ENCODE peak calls at places on chromosomes 4 and X, in five cellular contexts. One of them, this sample, is unnamed.

GRCh38 chr4:186081202-186081807 is 12.3 kb downstream of the TLR3 start:
- DNase-seq in MM.1S: no peak
- DNase-seq in upper lobe of right lung: no peak
- DNase-seq in colonic mucosa: no peak
- DNase-seq in AG04449: no peak
- DNase-seq in this sample: no peak

GRCh38 chr4:188437535-188437934 is 298.3 kb downstream of the TRIML1 start:
- DNase-seq in MM.1S: no peak
- DNase-seq in upper lobe of right lung: no peak
- DNase-seq in colonic mucosa: no peak
- DNase-seq in AG04449: no peak
- DNase-seq in this sample: no peak

GRCh38 chr4:90215286-90215685 is 88.1 kb downstream of the CCSER1 start:
- DNase-seq in MM.1S: peak
- DNase-seq in upper lobe of right lung: no peak
- DNase-seq in colonic mucosa: no peak
- DNase-seq in AG04449: no peak
- DNase-seq in this sample: peak

GRCh38 chr4:163484906-163485305 is 9.6 kb upstream of the TMA16 start:
- DNase-seq in MM.1S: peak
- DNase-seq in upper lobe of right lung: no peak
- DNase-seq in colonic mucosa: peak
- DNase-seq in AG04449: no peak
- DNase-seq in this sample: peak

GRCh38 chr4:42653606-42654560 is 3.0 kb downstream of the ATP8A1 start:
- DNase-seq in MM.1S: no peak
- DNase-seq in upper lobe of right lung: no peak
- DNase-seq in colonic mucosa: no peak
- DNase-seq in AG04449: no peak
- DNase-seq in this sample: no peak

GRCh38 chrX:109890910-109891502 is 111.9 kb upstream of the TMEM164 start:
- DNase-seq in MM.1S: peak
- DNase-seq in upper lobe of right lung: peak
- DNase-seq in colonic mucosa: peak
- DNase-seq in AG04449: no peak
- DNase-seq in this sample: peak

GRCh38 chr4:133866328-133866699 is 335.3 kb downstream of the PABPC4L start:
- DNase-seq in MM.1S: no peak
- DNase-seq in upper lobe of right lung: no peak
- DNase-seq in colonic mucosa: no peak
- DNase-seq in AG04449: no peak
- DNase-seq in this sample: no peak

GRCh38 chr4:167196386-167196785 is 37.9 kb downstream of the SPOCK3 start:
- DNase-seq in MM.1S: no peak
- DNase-seq in upper lobe of right lung: no peak
- DNase-seq in colonic mucosa: no peak
- DNase-seq in AG04449: no peak
- DNase-seq in this sample: no peak

GRCh38 chr4:3630934-3631585 is 98.8 kb upstream of the LRPAP1 start:
- DNase-seq in MM.1S: no peak
- DNase-seq in upper lobe of right lung: no peak
- DNase-seq in colonic mucosa: peak
- DNase-seq in AG04449: no peak
- DNase-seq in this sample: no peak

GRCh38 chr4:87819281-87819919 is 13.4 kb upstream of the MEPE start:
- DNase-seq in MM.1S: no peak
- DNase-seq in upper lobe of right lung: no peak
- DNase-seq in colonic mucosa: no peak
- DNase-seq in AG04449: no peak
- DNase-seq in this sample: no peak

GRCh38 chr4:15232725-15233597 is 194.9 kb upstream of the C1QTNF7 start:
- DNase-seq in MM.1S: peak
- DNase-seq in upper lobe of right lung: no peak
- DNase-seq in colonic mucosa: no peak
- DNase-seq in AG04449: peak
- DNase-seq in this sample: no peak

GRCh38 chrX:12843668-12844279 is 23.1 kb upstream of the TLR7 start:
- DNase-seq in MM.1S: peak
- DNase-seq in upper lobe of right lung: no peak
- DNase-seq in colonic mucosa: no peak
- DNase-seq in AG04449: no peak
- DNase-seq in this sample: peak

GRCh38 chrX:78042601-78043000 is 61.4 kb upstream of the PGK1 start:
- DNase-seq in MM.1S: no peak
- DNase-seq in upper lobe of right lung: no peak
- DNase-seq in colonic mucosa: no peak
- DNase-seq in AG04449: no peak
- DNase-seq in this sample: no peak

GRCh38 chr4:159505275-159505975 is 402.5 kb downstream of the RAPGEF2 start:
- DNase-seq in MM.1S: no peak
- DNase-seq in upper lobe of right lung: no peak
- DNase-seq in colonic mucosa: no peak
- DNase-seq in AG04449: no peak
- DNase-seq in this sample: no peak

GRCh38 chr4:80184053-80184790 is 13.1 kb upstream of the PRDM8 start:
- DNase-seq in MM.1S: peak
- DNase-seq in upper lobe of right lung: peak
- DNase-seq in colonic mucosa: peak
- DNase-seq in AG04449: no peak
- DNase-seq in this sample: peak

GRCh38 chr4:15961778-15962510 is 1.0 kb downstream of the FGFBP2 start:
- DNase-seq in MM.1S: no peak
- DNase-seq in upper lobe of right lung: no peak
- DNase-seq in colonic mucosa: no peak
- DNase-seq in AG04449: no peak
- DNase-seq in this sample: no peak

GRCh38 chr4:48223633-48224295 is 45.9 kb downstream of the TEC start:
- DNase-seq in MM.1S: no peak
- DNase-seq in upper lobe of right lung: no peak
- DNase-seq in colonic mucosa: no peak
- DNase-seq in AG04449: no peak
- DNase-seq in this sample: no peak

GRCh38 chr4:38583102-38583501 is 80.9 kb upstream of the KLF3 start:
- DNase-seq in MM.1S: no peak
- DNase-seq in upper lobe of right lung: no peak
- DNase-seq in colonic mucosa: no peak
- DNase-seq in AG04449: no peak
- DNase-seq in this sample: no peak

GRCh38 chr4:1567808-1568581 is 116.1 kb downstream of the FAM53A start:
- DNase-seq in MM.1S: no peak
- DNase-seq in upper lobe of right lung: peak
- DNase-seq in colonic mucosa: no peak
- DNase-seq in AG04449: no peak
- DNase-seq in this sample: no peak

GRCh38 chrX:30875957-30876356 is 13.1 kb downstream of the TAB3 start:
- DNase-seq in MM.1S: no peak
- DNase-seq in upper lobe of right lung: no peak
- DNase-seq in colonic mucosa: no peak
- DNase-seq in AG04449: peak
- DNase-seq in this sample: no peak

GRCh38 chrX:138710311-138710791 is 1.2 kb downstream of the FGF13 start:
- DNase-seq in MM.1S: no peak
- DNase-seq in upper lobe of right lung: no peak
- DNase-seq in colonic mucosa: no peak
- DNase-seq in AG04449: no peak
- DNase-seq in this sample: no peak

GRCh38 chrX:138710866-138711331 is 618 bp downstream of the FGF13 start:
- DNase-seq in MM.1S: no peak
- DNase-seq in upper lobe of right lung: peak
- DNase-seq in colonic mucosa: no peak
- DNase-seq in AG04449: no peak
- DNase-seq in this sample: no peak

GRCh38 chrX:138709886-138710285 is 1.6 kb downstream of the FGF13 start:
- DNase-seq in MM.1S: no peak
- DNase-seq in upper lobe of right lung: no peak
- DNase-seq in colonic mucosa: no peak
- DNase-seq in AG04449: no peak
- DNase-seq in this sample: no peak

GRCh38 chrX:138711399-138712347 is at the start of gene FGF13:
- DNase-seq in MM.1S: peak
- DNase-seq in upper lobe of right lung: peak
- DNase-seq in colonic mucosa: no peak
- DNase-seq in AG04449: no peak
- DNase-seq in this sample: peak

DNA sequence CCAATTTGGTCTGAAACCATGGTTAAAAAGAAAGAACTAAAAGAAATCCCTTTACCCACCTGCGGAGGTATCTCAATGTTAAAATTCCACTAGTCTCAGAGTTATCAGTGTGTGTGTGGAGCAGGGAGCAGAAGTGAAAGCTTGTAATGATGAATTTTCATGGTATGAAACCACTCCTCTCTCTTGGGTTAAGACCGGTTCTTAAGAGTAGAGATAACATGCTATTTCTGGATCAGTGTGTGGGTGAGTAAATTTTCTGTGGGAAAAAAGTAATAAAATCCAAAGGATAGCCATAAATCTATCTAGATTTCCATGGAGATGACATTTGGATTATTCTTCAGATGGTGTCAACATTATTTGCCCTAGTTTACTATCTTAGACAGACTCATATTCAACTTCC is 3.2 kb downstream of the FGF13 start:
- DNase-seq in MM.1S: no peak
- DNase-seq in upper lobe of right lung: no peak
- DNase-seq in colonic mucosa: no peak
- DNase-seq in AG04449: no peak
- DNase-seq in this sample: no peak
- H3K4me3 ChIP-seq in MM.1S: no peak
- H3K4me3 ChIP-seq in upper lobe of right lung: no peak
- H3K4me3 ChIP-seq in colonic mucosa: no peak
- H3K4me3 ChIP-seq in AG04449: no peak
- H3K4me3 ChIP-seq in this sample: no peak

GRCh38 chr4:112940364-112940763 is 109.1 kb upstream of the ANK2 start:
- DNase-seq in MM.1S: no peak
- DNase-seq in upper lobe of right lung: no peak
- DNase-seq in colonic mucosa: no peak
- DNase-seq in AG04449: no peak
- DNase-seq in this sample: no peak

GRCh38 chr4:112942077-112942476 is 107.4 kb upstream of the ANK2 start:
- DNase-seq in MM.1S: no peak
- DNase-seq in upper lobe of right lung: no peak
- DNase-seq in colonic mucosa: no peak
- DNase-seq in AG04449: no peak
- DNase-seq in this sample: no peak

GRCh38 chr4:112939901-112940300 is 109.6 kb upstream of the ANK2 start:
- DNase-seq in MM.1S: no peak
- DNase-seq in upper lobe of right lung: no peak
- DNase-seq in colonic mucosa: no peak
- DNase-seq in AG04449: no peak
- DNase-seq in this sample: no peak

GRCh38 chr4:112933790-112934189 is 115.7 kb upstream of the ANK2 start:
- DNase-seq in MM.1S: no peak
- DNase-seq in upper lobe of right lung: no peak
- DNase-seq in colonic mucosa: no peak
- DNase-seq in AG04449: no peak
- DNase-seq in this sample: no peak

DNA sequence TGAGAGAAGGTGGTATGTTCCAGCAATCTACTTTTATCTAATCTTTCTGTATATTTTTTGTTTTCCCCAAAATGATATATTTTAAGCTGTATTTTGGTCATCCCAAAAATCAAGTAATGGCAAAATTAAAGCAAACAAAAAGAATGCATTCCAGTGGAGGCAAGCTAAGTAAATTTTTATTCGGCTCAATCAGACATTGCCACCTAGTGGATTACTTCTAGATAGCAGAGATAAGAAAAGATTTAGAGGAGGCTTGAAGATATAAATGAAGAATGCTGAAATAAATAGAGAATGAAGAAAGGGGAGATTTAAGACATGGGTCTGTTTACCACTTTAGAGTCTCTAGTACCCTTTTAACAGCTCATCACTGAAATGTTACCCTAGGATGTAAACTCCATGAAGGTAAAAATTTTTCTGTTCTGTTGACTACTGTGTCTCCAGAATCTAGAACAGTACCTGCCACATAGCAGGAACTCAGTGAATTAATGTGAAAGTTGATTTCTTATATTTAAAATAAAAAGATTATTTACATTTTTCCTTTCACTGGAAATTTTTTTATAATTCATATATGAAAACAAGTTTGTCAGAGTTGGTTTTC is 110.9 kb upstream of the ANK2 start:
- DNase-seq in MM.1S: peak
- DNase-seq in upper lobe of right lung: no peak
- DNase-seq in colonic mucosa: no peak
- DNase-seq in AG04449: peak
- DNase-seq in this sample: no peak
- TF ChIP-seq CTCF in MM.1S: peak
- TF ChIP-seq CTCF in upper lobe of right lung: peak
- TF ChIP-seq CTCF in colonic mucosa: peak
- TF ChIP-seq CTCF in AG04449: peak
- TF ChIP-seq CTCF in this sample: peak

GRCh38 chr4:132266374-132266773 is 882.7 kb upstream of the PCDH10 start:
- DNase-seq in MM.1S: peak
- DNase-seq in upper lobe of right lung: no peak
- DNase-seq in colonic mucosa: no peak
- DNase-seq in AG04449: no peak
- DNase-seq in this sample: no peak

DNA sequence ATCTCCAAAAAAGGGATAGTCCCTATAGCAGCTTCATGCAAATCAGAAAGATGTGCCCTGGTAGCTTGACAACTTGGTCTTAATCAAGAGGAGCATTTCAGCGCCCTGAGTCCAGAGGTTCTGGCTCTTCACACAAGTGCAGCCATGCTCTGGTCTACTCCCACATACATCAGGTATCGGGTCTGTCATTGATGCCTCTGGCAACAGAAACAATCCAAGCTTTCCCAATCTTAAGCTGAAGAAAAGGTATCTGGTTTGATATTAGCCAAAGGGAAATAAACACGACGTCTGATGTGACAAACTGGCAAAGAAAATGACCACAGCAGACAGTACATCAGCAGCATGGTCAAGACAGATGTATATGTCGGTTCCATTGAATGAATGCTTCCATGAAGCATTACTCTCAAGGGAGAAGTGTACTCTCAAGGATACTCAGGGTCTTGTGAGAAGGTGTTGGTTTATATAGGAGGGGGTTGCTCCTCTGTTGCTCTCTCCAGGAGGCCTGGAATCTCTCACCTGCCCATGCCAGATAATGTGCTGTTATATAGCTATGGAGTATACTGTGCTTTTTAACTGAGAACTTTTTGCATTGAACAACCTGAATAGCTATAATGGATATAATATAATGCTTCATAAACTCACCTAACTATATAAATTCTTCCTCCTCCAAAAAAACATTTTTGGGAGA is 879.6 kb upstream of the PCDH10 start:
- DNase-seq in MM.1S: no peak
- DNase-seq in upper lobe of right lung: no peak
- DNase-seq in colonic mucosa: no peak
- DNase-seq in AG04449: no peak
- DNase-seq in this sample: no peak
- H3K4me3 ChIP-seq in MM.1S: no peak
- H3K4me3 ChIP-seq in upper lobe of right lung: no peak
- H3K4me3 ChIP-seq in colonic mucosa: no peak
- H3K4me3 ChIP-seq in AG04449: no peak
- H3K4me3 ChIP-seq in this sample: no peak

DNA sequence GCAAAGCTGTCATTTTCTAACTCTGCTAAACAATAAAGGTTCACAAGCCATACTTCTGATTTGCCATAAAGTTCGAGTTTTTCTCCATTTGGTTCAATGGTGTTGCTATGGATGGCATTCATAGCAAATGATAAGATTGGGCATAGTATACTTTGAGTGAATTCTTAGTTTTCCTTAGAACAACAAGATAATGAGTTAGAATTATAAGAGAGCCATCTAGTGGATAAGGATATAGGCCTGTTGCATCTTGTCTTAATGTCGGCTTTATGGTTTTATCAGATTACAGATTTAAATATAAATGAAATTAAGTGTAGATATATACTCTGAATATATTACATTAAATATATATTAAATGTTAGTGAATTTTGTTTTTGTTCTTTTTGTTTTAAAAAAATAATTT is 644.6 kb downstream of the IL1RAPL1 start:
- DNase-seq in MM.1S: no peak
- DNase-seq in upper lobe of right lung: no peak
- DNase-seq in colonic mucosa: no peak
- DNase-seq in AG04449: no peak
- DNase-seq in this sample: no peak
- TF ChIP-seq CTCF in MM.1S: no peak
- TF ChIP-seq CTCF in upper lobe of right lung: peak
- TF ChIP-seq CTCF in colonic mucosa: no peak
- TF ChIP-seq CTCF in AG04449: no peak
- TF ChIP-seq CTCF in this sample: no peak